ENCODE peak calls at places on chromosomes 13 and 19, in four cellular contexts. S is stimulated activated naive CD8-positive, alpha-beta T cell treated with anti-CD3 and anti-CD28 coated beads, Interleukin-15, amount 100 ng/mL, for 72 hours; A is Ammon's horn; N is heart right ventricle. O is an unnamed sample.

GRCh38 chr13:41244555-41244954 is 18.8 kb downstream of the MTRF1 start:
- DNase-seq in S (no peak), N (no peak), A (no peak), O (no peak)

GRCh38 chr13:46896346-46897138 is at the start of gene HTR2A:
- DNase-seq in N (no peak), S (no peak), A (peak), O (no peak)

GRCh38 chr19:28793391-28794168 is 419.4 kb downstream of the UQCRFS1 start:
- DNase-seq in N (no peak), A (no peak), S (no peak), O (no peak)

GRCh38 chr13:110308377-110309158 is 1.5 kb downstream of the COL4A2 start:
- DNase-seq in N (no peak), S (no peak), A (no peak), O (no peak)

GRCh38 chr13:112587767-112588489 is at the start of gene TUBGCP3:
- DNase-seq in A (peak), S (peak), N (peak), O (no peak)

GRCh38 chr13:79448413-79448812 is 32.5 kb upstream of the NDFIP2 start:
- DNase-seq in S (no peak), A (no peak), N (no peak), O (no peak)

GRCh38 chr13:37127706-37128241 is 22.3 kb upstream of the CSNK1A1L start:
- DNase-seq in S (no peak), N (no peak), A (peak), O (no peak)

GRCh38 chr19:1177322-1178114 is 3.5 kb upstream of the SBNO2 start:
- DNase-seq in S (no peak), N (no peak), A (peak), O (no peak)

O was measured in iPS DF 19.7.